ENCODE peak calls at places on chromosomes 6 and 20, in six cellular contexts. L is MM.1S, N is DND-41, J is cardiac muscle cell, Z is upper lobe of left lung, B is ascending aorta. T is an unnamed sample. For H3K27me3 and H3K9me3, the result is how much of the 10 kb centered on the place peaks cover.

GRCh38 chr6:148530394-148530923 is 187.8 kb downstream of the SASH1 start:
- DNase-seq in Z (no peak), B (no peak), N (no peak), L (peak), J (peak), T (no peak)

GRCh38 chr6:53731906-53732636 is 62.7 kb upstream of the LRRC1 start:
- DNase-seq in N (peak), J (no peak), Z (no peak), B (no peak), L (no peak), T (no peak)

GRCh38 chr6:170553686-170554085 is 483 bp upstream of the TBP start:
- DNase-seq in L (peak), N (no peak), J (peak), B (no peak), Z (peak), T (no peak)

GRCh38 chr20:62088258-62089127 is 22.8 kb upstream of the TAF4 start:
- DNase-seq in L (no peak), Z (no peak), J (no peak), N (no peak), B (no peak), T (no peak)

GRCh38 chr6:35128496-35128895 is 12.6 kb downstream of the TCP11 start:
- DNase-seq in J (no peak), B (no peak), L (no peak), Z (no peak), N (no peak), T (no peak)

GRCh38 chr6:99522531-99522930 is 7.3 kb upstream of the USP45 start:
- DNase-seq in B (no peak), Z (peak), L (no peak), N (no peak), J (no peak), T (no peak)

GRCh38 chr6:129252377-129253071 is 369.6 kb downstream of the LAMA2 start:
- DNase-seq in L (no peak), N (no peak), B (no peak), J (no peak), Z (no peak), T (no peak)

GRCh38 chr6:41546475-41546865 is 289 bp downstream of the FOXP4 start:
- DNase-seq in B (no peak), N (no peak), Z (no peak), J (no peak), L (peak), T (peak)

GRCh38 chr6:144217264-144217663 is 66.9 kb downstream of the STX11 start:
- DNase-seq in J (peak), Z (no peak), L (no peak), N (no peak), B (no peak), T (no peak)

GRCh38 chr6:144217797-144218196 is 67.3 kb upstream of the UTRN start:
- DNase-seq in L (no peak), J (no peak), N (no peak), Z (no peak), B (no peak), T (no peak)

GRCh38 chr6:144215402-144215931 is 65.2 kb downstream of the STX11 start:
- DNase-seq in B (no peak), L (no peak), N (peak), Z (peak), J (no peak), T (no peak)

GRCh38 chr6:144215932-144216667 is 65.8 kb downstream of the STX11 start:
- DNase-seq in N (peak), L (peak), Z (peak), B (peak), J (peak), T (peak)

DNA sequence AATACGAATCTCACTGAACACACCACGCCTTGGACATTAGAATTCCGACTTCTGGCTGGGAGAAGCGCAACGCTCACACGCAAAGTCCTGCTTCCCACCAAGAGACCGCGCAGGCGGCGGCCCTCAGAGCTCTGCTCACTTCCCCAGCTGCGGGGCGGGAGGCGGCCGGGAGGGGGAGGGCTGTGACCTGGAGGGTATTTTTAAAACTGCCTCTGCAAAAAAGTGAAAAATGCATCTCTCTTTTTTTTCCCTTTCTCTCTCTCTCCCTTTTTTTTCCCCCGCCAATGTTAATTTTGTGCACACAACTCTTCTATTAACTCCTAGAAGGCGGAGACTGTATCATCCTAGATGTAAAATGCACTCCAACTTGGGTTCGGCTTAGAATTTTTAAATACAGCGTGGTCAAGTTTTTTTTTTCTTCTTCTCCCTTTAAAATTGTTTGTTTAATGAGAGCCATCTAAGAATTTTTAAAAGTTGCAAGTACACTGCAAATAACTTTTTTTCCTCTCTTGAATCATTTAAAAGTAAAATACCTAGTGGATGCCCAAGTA is 66.4 kb downstream of the STX11 start:
- DNase-seq in L (no peak), N (no peak), Z (no peak), B (no peak), J (no peak), T (no peak)
- TF ChIP-seq CTCF in L (no peak), N (no peak), Z (no peak), B (peak), J (no peak), T (no peak)

GRCh38 chr20:33328157-33328556 is 45.1 kb downstream of the BPIFB1 start:
- DNase-seq in N (no peak), Z (no peak), J (no peak), L (no peak), B (no peak), T (no peak)
- H3K27me3 ChIP-seq in N (under half), Z (under half), J (under half), L (half or more), B (under half), T (under half)

GRCh38 chr6:22627644-22628043 is 58.3 kb downstream of the HDGFL1 start:
- DNase-seq in Z (no peak), L (no peak), B (no peak), N (no peak), J (no peak), T (no peak)

GRCh38 chr6:22636450-22636849 is 67.1 kb downstream of the HDGFL1 start:
- DNase-seq in B (no peak), Z (no peak), J (no peak), N (no peak), L (no peak), T (no peak)

GRCh38 chr6:22632561-22632960 is 63.2 kb downstream of the HDGFL1 start:
- DNase-seq in B (no peak), Z (no peak), L (no peak), N (no peak), J (no peak), T (no peak)

GRCh38 chr6:22631101-22631500 is 61.7 kb downstream of the HDGFL1 start:
- DNase-seq in J (no peak), L (no peak), N (peak), B (no peak), Z (no peak), T (no peak)
- H3K9me3 ChIP-seq in J (under half), L (under half), N (under half), B (under half), Z (under half), T (under half)

DNA sequence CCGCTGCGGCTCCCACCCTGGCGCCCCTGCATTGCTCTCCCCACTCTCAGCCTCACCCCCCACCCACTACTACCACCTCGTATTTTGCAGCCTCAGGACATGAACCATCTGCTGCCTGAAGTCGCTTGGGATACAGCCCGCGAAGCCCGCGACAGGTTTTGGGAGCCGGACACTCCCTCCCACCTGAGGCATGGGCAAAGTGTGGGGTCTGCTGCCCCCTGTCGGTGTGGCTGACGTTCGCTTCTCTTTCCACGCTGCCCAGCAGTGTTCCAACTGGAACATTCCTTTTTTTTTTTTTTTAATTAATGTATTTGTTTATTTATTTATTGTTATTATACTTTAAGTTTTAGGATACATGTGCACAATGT is 15.3 kb upstream of the LPA start:
- DNase-seq in N (no peak), J (peak), L (no peak), Z (no peak), B (no peak), T (no peak)
- TF ChIP-seq CTCF in N (no peak), J (peak), L (no peak), Z (no peak), B (no peak), T (no peak)

GRCh38 chr20:52251137-52251700 is 59.6 kb upstream of the ZFP64 start:
- DNase-seq in Z (no peak), N (no peak), L (no peak), B (no peak), J (no peak), T (no peak)
- H3K27me3 ChIP-seq in Z (under half), N (under half), L (under half), B (under half), J (under half), T (under half)

GRCh38 chr6:40187654-40188053 is 253.4 kb upstream of the MOCS1 start:
- DNase-seq in N (no peak), J (no peak), L (no peak), B (no peak), Z (no peak), T (no peak)

GRCh38 chr6:40183902-40184301 is 249.6 kb upstream of the MOCS1 start:
- DNase-seq in L (no peak), N (no peak), B (no peak), Z (no peak), J (no peak), T (no peak)

GRCh38 chr6:40188931-40189330 is 254.7 kb upstream of the MOCS1 start:
- DNase-seq in N (no peak), J (no peak), Z (no peak), L (no peak), B (no peak), T (no peak)

GRCh38 chr6:40181367-40181766 is 247.1 kb upstream of the MOCS1 start:
- DNase-seq in L (no peak), J (no peak), B (no peak), N (no peak), Z (no peak), T (no peak)

DNA sequence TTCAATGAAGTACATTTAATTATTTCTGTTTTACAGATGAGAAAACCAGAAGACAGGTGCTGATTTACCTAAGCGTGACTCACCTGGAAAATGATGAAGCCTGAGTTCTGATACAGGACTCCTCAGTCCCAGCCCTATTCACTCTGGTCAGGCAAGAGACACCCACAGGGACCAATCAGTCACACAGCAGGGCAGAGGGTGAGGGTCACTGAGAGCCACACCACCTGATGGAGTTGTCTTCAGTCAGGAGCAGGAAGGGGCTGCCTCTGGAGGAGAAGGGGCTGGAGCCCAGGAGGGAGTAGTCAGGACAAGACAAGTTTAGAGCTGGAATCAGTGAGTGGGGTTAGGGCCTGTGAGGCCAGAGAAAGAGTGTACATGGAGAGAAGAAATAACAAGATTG is 251.2 kb upstream of the MOCS1 start:
- DNase-seq in N (no peak), Z (no peak), L (no peak), B (no peak), J (no peak), T (no peak)
- H3K9me3 ChIP-seq in N (under half), Z (under half), L (under half), B (under half), J (under half), T (under half)

DNA sequence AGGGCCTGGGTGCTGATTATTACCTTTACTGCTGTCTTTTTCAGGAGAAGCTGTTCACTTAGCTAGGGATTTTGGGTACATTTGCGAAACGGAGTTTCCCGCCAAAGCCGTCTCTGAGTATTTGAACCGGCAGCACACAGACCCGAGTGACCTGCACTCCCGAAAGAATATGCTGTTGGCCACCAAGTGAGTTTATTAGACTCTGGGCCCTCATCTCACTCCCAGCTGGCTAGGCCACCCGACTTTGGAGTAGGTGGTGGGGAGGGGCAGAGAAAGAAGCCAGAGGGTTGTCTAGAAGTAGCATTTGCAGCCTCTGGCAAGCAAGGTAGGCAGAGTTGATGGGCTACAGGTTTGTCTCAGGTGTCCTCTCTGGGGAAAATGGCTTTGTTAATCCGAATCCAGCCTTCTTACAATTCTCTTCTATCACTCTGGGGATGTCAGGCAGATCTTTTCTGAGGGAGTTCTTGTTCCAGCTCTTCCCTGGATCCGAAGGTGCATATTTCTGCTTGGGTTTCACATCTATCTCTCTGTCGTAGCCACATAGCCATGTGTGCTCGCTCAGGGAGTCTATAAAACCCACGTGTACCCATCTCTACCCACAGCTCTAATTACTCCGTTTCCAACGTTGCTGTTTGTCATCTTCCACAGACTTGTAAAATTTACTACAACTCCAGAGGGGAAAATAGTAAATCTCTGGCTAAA is 21.6 kb downstream of the TFAP2B start:
- DNase-seq in B (no peak), J (no peak), Z (no peak), L (no peak), N (no peak), T (no peak)
- TF ChIP-seq CTCF in B (no peak), J (no peak), Z (no peak), L (no peak), N (no peak), T (no peak)

GRCh38 chr20:63260521-63260920 is 6.3 kb upstream of the NKAIN4 start:
- DNase-seq in L (no peak), Z (no peak), N (no peak), B (no peak), J (no peak), T (no peak)
- H3K27me3 ChIP-seq in L (half or more), Z (under half), N (under half), B (under half), J (under half), T (under half)

GRCh38 chr20:41601742-41602141 is 16.4 kb downstream of the CHD6 start:
- DNase-seq in L (no peak), N (no peak), B (no peak), Z (no peak), J (no peak), T (no peak)
- H3K9me3 ChIP-seq in L (under half), N (half or more), B (under half), Z (under half), J (under half), T (under half)